ENCODE peak calls at places on chromosomes 2 and 18, in six cellular contexts. H is lower leg skin, W is A549, E is ovary, Y is Peyer's patch, F is tibial nerve. Q is an unnamed sample.

GRCh38 chr2:236569593-236569973 is at the start of gene ACKR3:
- DNase-seq in H (peak), W (peak), E (peak), Y (peak), F (peak), Q (peak)

GRCh38 chr2:159157361-159158045 is 129.0 kb downstream of the WDSUB1 start:
- DNase-seq in H (no peak), W (no peak), E (no peak), Y (no peak), F (no peak), Q (no peak)

GRCh38 chr2:212107014-212107413 is 431.6 kb downstream of the ERBB4 start:
- DNase-seq in H (no peak), W (no peak), E (no peak), Y (no peak), F (no peak), Q (no peak)

GRCh38 chr2:146037334-146037870 is 1517.5 kb upstream of the ZEB2 start:
- DNase-seq in H (no peak), W (no peak), E (no peak), Y (no peak), F (no peak), Q (no peak)

GRCh38 chr2:226994775-226995174 is 158.9 kb downstream of the RHBDD1 start:
- DNase-seq in H (no peak), W (peak), E (no peak), Y (no peak), F (no peak), Q (no peak)

GRCh38 chr2:15141211-15141610 is 419.9 kb downstream of the NBAS start:
- DNase-seq in H (no peak), W (no peak), E (no peak), Y (no peak), F (no peak), Q (no peak)

GRCh38 chr2:237027712-237028029 is 58.0 kb upstream of the COPS8 start:
- DNase-seq in H (no peak), W (no peak), E (no peak), Y (no peak), F (no peak), Q (no peak)

GRCh38 chr2:173296235-173296634 is 58.4 kb upstream of the CDCA7 start:
- DNase-seq in H (no peak), W (no peak), E (no peak), Y (no peak), F (no peak), Q (no peak)

GRCh38 chr2:226658555-226658954 is 141.1 kb downstream of the IRS1 start:
- DNase-seq in H (no peak), W (no peak), E (no peak), Y (no peak), F (no peak), Q (no peak)

GRCh38 chr2:237888389-237888788 is 29.0 kb downstream of the RAMP1 start:
- DNase-seq in H (no peak), W (no peak), E (no peak), Y (no peak), F (no peak), Q (no peak)

GRCh38 chr2:55157474-55157884 is 74.6 kb downstream of the CLHC1 start:
- DNase-seq in H (no peak), W (no peak), E (no peak), Y (no peak), F (no peak), Q (no peak)
- TF ChIP-seq CTCF in H (no peak), W (no peak), E (no peak), Y (no peak), F (no peak), Q (no peak)

DNA sequence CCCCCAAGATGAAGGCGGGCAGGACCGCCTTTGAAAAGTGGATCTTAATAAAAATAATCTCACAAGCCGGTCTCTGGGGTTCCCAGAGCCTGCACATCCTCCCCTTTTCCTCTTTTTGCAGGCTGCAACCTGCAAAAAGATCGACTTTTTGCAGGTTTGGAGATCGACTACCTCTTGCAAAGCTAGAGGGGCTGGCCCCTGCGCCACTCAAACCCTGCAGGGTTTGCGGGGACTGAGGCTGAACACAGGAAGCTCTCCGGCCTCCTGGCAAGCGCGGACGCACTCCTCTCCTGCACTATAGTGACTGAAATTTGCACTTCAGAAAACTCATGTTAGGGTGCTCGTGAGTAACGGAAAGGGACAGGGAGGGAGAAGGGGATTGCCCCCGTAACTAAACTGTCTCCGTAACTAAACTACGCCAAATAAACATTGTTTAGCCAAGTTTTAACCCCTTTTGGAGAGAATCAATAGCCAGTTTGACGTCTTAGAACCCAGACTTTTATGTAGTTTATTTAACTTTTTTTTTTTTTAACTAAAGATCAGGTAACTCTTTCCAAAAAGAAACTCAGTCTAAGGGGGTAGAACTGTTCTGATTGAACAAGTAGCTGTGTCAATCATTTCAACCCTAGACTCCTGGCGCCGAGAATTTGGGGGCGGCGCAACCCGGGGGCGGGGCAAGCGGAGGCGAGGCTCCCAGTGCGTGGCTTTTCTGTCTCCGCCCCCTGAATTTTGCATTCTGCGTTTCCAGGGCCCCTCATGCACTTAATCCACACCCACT is 2.5 kb downstream of the IGFBP5 start:
- DNase-seq in H (peak), W (peak), E (peak), Y (peak), F (peak), Q (peak)
- TF ChIP-seq POLR2A in H (no peak), W (no peak), E (no peak), Y (no peak), F (no peak), Q (no peak)

GRCh38 chr2:62526531-62527381 is 20.8 kb upstream of the TMEM17 start:
- DNase-seq in H (no peak), W (no peak), E (no peak), Y (no peak), F (no peak), Q (no peak)
- TF ChIP-seq CTCF in H (no peak), W (no peak), E (no peak), Y (no peak), F (no peak), Q (no peak)

GRCh38 chr2:68467077-68467960 is at the start of the genes APLF and FBXO48:
- DNase-seq in H (peak), W (peak), E (peak), Y (peak), F (peak), Q (peak)
- TF ChIP-seq POLR2A in H (no peak), W (peak), E (peak), Y (peak), F (peak), Q (no peak)

DNA sequence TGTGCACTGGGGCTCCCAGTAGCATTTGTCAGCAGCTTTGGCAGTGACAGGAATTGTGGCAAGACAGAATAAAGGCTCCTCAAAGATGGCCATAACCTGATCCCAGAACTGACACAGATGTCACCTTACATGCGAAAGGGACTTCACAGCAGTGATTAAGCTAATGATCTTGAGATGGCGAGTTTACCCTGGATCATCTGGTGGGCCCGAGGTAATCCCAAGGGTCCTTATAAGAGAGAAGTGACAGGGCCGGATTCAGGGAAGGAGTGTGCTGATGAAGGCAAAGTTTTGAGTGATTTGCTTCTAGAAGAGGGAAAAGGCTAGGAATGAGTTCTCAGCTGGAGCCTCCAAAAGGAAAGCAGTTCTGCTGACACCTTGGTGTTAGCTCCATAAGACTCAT is 333.9 kb downstream of the LPIN1 start:
- DNase-seq in H (no peak), W (no peak), E (no peak), Y (no peak), F (no peak), Q (no peak)
- TF ChIP-seq CTCF in H (no peak), W (no peak), E (no peak), Y (no peak), F (no peak), Q (no peak)

DNA sequence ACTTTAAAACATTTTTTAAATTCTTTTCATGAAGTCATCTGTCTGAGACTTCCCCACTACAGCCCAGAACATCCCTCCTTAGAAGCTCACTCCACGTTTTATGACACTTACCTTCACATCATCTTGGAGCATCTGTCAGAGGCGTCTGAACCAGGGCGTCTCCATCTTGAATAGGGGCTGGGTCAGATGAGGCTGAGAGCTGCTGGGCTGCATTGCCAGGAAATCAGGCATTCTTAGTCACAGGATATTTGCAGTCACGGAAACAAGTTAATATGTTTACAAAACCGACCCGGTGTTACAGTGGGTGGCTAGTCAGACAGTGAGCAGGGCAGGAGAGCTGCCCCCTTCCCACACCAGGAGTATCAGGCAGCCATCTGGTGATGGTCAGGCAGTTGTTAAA is 456.5 kb downstream of the FBXO15 start:
- DNase-seq in H (no peak), W (peak), E (no peak), Y (no peak), F (no peak), Q (no peak)
- TF ChIP-seq POLR2A in H (no peak), W (no peak), E (no peak), Y (no peak), F (no peak), Q (no peak)

GRCh38 chr2:28895189-28895893 is 874 bp downstream of the WDR43 start:
- DNase-seq in H (peak), W (peak), E (no peak), Y (peak), F (no peak), Q (peak)

GRCh38 chr2:28894470-28895188 is at the start of gene WDR43:
- DNase-seq in H (peak), W (peak), E (peak), Y (peak), F (peak), Q (peak)

GRCh38 chr2:28898048-28898447 is 3.6 kb downstream of the WDR43 start:
- DNase-seq in H (no peak), W (no peak), E (no peak), Y (no peak), F (no peak), Q (no peak)

GRCh38 chr2:28896906-28897305 is 2.4 kb downstream of the WDR43 start:
- DNase-seq in H (no peak), W (peak), E (no peak), Y (no peak), F (no peak), Q (no peak)

GRCh38 chr2:28893488-28893887 is 979 bp upstream of the WDR43 start:
- DNase-seq in H (no peak), W (no peak), E (peak), Y (no peak), F (no peak), Q (no peak)
- TF ChIP-seq CTCF in H (no peak), W (no peak), E (no peak), Y (no peak), F (no peak), Q (no peak)